ENCODE peak calls at places on chromosomes 1 and 21, in four cellular contexts. W is neural crest cell; V is fibroblast of lung; J is CD8-positive, alpha-beta T cell. N is an unnamed sample.

GRCh38 chr1:38207906-38208305 is 161.3 kb upstream of the POU3F1 start:
- DNase-seq in W (no peak), V (no peak), J (no peak), N (no peak)

GRCh38 chr1:1677718-1678580 is 14.6 kb downstream of the SLC35E2B start:
- DNase-seq in W (no peak), V (no peak), J (peak), N (peak)

GRCh38 chr1:46606255-46606965 is 2.3 kb upstream of the MKNK1 start:
- DNase-seq in W (no peak), V (peak), J (no peak), N (no peak)

GRCh38 chr1:2480986-2481364 is 4.9 kb downstream of the PLCH2 start:
- DNase-seq in W (no peak), V (no peak), J (no peak), N (no peak)

GRCh38 chr1:57058652-57059501 is 93.1 kb upstream of the C8B start:
- DNase-seq in W (no peak), V (no peak), J (no peak), N (no peak)

GRCh38 chr1:21929951-21930615 is 7.0 kb downstream of the HSPG2 start:
- DNase-seq in W (no peak), V (no peak), J (no peak), N (no peak)

GRCh38 chr21:38843806-38844479 is 38.2 kb downstream of the ETS2 start:
- DNase-seq in W (no peak), V (peak), J (no peak), N (no peak)

GRCh38 chr1:221182791-221183533 is 303.7 kb downstream of the HLX start:
- DNase-seq in W (no peak), V (no peak), J (no peak), N (no peak)

GRCh38 chr21:33373451-33373850 is 29.8 kb upstream of the IFNGR2 start:
- DNase-seq in W (no peak), V (peak), J (no peak), N (no peak)

GRCh38 chr1:208475449-208475848 is 231.3 kb upstream of the PLXNA2 start:
- DNase-seq in W (no peak), V (peak), J (no peak), N (no peak)

GRCh38 chr21:17612565-17613241 is at the start of gene BTG3:
- DNase-seq in W (peak), V (peak), J (peak), N (peak)

GRCh38 chr1:233337505-233337904 is 10.0 kb downstream of the MAP3K21 start:
- DNase-seq in W (no peak), V (no peak), J (no peak), N (no peak)

GRCh38 chr1:26768755-26769154 is 19.0 kb upstream of the PIGV start:
- DNase-seq in W (no peak), V (peak), J (no peak), N (no peak)

DNA sequence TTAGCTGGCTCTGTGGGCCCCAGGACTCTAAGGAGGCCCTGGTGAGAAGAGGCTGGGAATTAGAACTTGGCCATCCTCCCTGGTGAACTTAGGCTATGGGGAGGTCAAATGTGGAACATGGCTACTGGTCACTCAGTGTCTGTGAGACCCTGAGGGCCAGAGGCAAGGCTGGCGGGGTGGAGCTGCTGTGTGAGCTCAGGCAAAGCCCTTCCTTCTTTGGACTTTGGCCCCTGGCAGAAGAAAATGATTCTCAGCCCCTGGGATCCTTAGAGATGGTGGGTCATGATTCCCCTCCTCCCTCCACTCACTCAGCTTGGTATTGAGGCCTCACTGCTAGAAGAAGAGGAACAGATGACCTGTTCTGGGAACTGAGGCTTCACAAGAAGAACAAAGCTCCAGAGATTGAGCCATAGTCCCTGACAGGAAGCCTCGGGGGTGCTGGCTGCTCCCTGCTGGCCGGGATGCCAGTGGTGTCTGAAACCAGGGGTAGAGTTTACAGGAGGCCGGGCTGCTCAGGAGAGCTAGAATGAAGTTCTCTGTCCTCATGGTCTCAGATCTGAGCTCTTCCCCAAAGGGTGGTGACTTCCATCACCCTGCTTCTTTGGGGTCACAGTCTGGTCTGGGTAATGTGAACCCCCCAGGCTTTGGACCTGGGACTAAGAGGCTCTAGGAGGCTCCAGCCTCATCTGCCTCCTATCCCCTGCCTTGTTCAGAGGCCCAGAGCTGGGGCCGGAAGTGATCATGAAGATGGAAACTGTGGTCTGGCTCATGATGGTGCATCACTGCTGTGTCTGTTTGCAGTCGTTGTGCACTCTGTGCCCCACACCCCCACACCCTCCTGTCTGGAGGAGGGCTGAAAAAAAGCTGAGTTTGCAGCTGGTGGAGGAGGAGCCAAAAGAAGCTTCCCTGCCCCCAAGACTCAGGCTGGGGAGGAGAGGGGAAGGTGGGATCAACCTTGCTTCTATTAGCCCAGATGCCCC is 905 bp downstream of the BTBD19 start:
- DNase-seq in W (no peak), V (peak), J (peak), N (peak)
- TF ChIP-seq CTCF in W (no peak), V (no peak), J (no peak), N (no peak)

GRCh38 chr21:21102874-21103273 is 104.7 kb downstream of the NCAM2 start:
- DNase-seq in W (no peak), V (no peak), J (no peak), N (no peak)

GRCh38 chr21:21103692-21104091 is 105.5 kb downstream of the NCAM2 start:
- DNase-seq in W (no peak), V (no peak), J (no peak), N (no peak)

GRCh38 chr21:21096956-21097355 is 98.7 kb downstream of the NCAM2 start:
- DNase-seq in W (no peak), V (no peak), J (no peak), N (no peak)

GRCh38 chr21:21097425-21097824 is 99.2 kb downstream of the NCAM2 start:
- DNase-seq in W (no peak), V (no peak), J (no peak), N (no peak)

GRCh38 chr21:21101911-21102310 is 103.7 kb downstream of the NCAM2 start:
- DNase-seq in W (peak), V (peak), J (no peak), N (no peak)
- TF ChIP-seq CTCF in W (peak), V (peak), J (no peak), N (no peak)

GRCh38 chr1:154568165-154568815 is 712 bp downstream of the CHRNB2 start:
- DNase-seq in W (no peak), V (no peak), J (no peak), N (no peak)

GRCh38 chr1:154571244-154571963 is 3.8 kb downstream of the CHRNB2 start:
- DNase-seq in W (no peak), V (no peak), J (no peak), N (no peak)

GRCh38 chr1:154565876-154566275 is 1.7 kb upstream of the CHRNB2 start:
- DNase-seq in W (no peak), V (no peak), J (no peak), N (no peak)

GRCh38 chr1:154571964-154572288 is 4.3 kb downstream of the CHRNB2 start:
- DNase-seq in W (no peak), V (no peak), J (no peak), N (no peak)

GRCh38 chr1:154567386-154568164 is at the start of gene CHRNB2:
- DNase-seq in W (peak), V (peak), J (peak), N (peak)
- TF ChIP-seq CTCF in W (no peak), V (no peak), J (no peak), N (no peak)

GRCh38 chr1:171988243-171988642 is 146.9 kb downstream of the DNM3 start:
- DNase-seq in W (no peak), V (no peak), J (no peak), N (no peak)

GRCh38 chr1:171985639-171986038 is 144.3 kb downstream of the DNM3 start:
- DNase-seq in W (peak), V (no peak), J (no peak), N (no peak)

GRCh38 chr1:171984262-171984661 is 143.0 kb downstream of the DNM3 start:
- DNase-seq in W (no peak), V (no peak), J (no peak), N (no peak)

GRCh38 chr1:171984850-171985485 is 143.7 kb downstream of the DNM3 start:
- DNase-seq in W (no peak), V (peak), J (no peak), N (no peak)

GRCh38 chr1:171983584-171983983 is 142.3 kb downstream of the DNM3 start:
- DNase-seq in W (no peak), V (peak), J (no peak), N (no peak)
- TF ChIP-seq CTCF in W (peak), V (peak), J (no peak), N (no peak)